ENCODE peak calls at places on chromosomes 3 and 15, in ten cellular contexts. One of them, this sample, is unnamed.

GRCh38 chr3:42762046-42762724 is 10.9 kb downstream of the CCDC13 start:
- DNase-seq in activated effector memory CD4-positive, alpha-beta T cell treated with Interleukin-2 at 50 U/mL for 16 hours: no peak
- DNase-seq in posterior cingulate gyrus: no peak
- DNase-seq in HuH-7.5: no peak
- DNase-seq in OCI-LY7: no peak
- DNase-seq in HEK293T: no peak
- DNase-seq in activated CD4-positive, CD25-positive, alpha-beta regulatory T cell treated with anti-CD3 and anti-CD28 coated beads, Interleukin-2, amount 50 U/mL, for 16 hours: no peak
- DNase-seq in NCI-H82: no peak
- DNase-seq in stromal cell of bone marrow: no peak
- DNase-seq in MG63: no peak
- DNase-seq in this sample: no peak

GRCh38 chr3:185766645-185767323 is 58.1 kb downstream of the IGF2BP2 start:
- DNase-seq in activated effector memory CD4-positive, alpha-beta T cell treated with Interleukin-2 at 50 U/mL for 16 hours: no peak
- DNase-seq in posterior cingulate gyrus: no peak
- DNase-seq in HuH-7.5: no peak
- DNase-seq in OCI-LY7: no peak
- DNase-seq in HEK293T: no peak
- DNase-seq in activated CD4-positive, CD25-positive, alpha-beta regulatory T cell treated with anti-CD3 and anti-CD28 coated beads, Interleukin-2, amount 50 U/mL, for 16 hours: no peak
- DNase-seq in NCI-H82: no peak
- DNase-seq in stromal cell of bone marrow: no peak
- DNase-seq in MG63: peak
- DNase-seq in this sample: no peak

GRCh38 chr3:64684715-64685261 is 3.0 kb downstream of the ADAMTS9 start:
- DNase-seq in activated effector memory CD4-positive, alpha-beta T cell treated with Interleukin-2 at 50 U/mL for 16 hours: no peak
- DNase-seq in posterior cingulate gyrus: no peak
- DNase-seq in HuH-7.5: no peak
- DNase-seq in OCI-LY7: no peak
- DNase-seq in HEK293T: peak
- DNase-seq in activated CD4-positive, CD25-positive, alpha-beta regulatory T cell treated with anti-CD3 and anti-CD28 coated beads, Interleukin-2, amount 50 U/mL, for 16 hours: no peak
- DNase-seq in NCI-H82: no peak
- DNase-seq in stromal cell of bone marrow: no peak
- DNase-seq in MG63: no peak
- DNase-seq in this sample: no peak

GRCh38 chr3:87796137-87796899 is 262.5 kb downstream of the CGGBP1 start:
- DNase-seq in activated effector memory CD4-positive, alpha-beta T cell treated with Interleukin-2 at 50 U/mL for 16 hours: no peak
- DNase-seq in posterior cingulate gyrus: no peak
- DNase-seq in HuH-7.5: no peak
- DNase-seq in OCI-LY7: no peak
- DNase-seq in HEK293T: no peak
- DNase-seq in activated CD4-positive, CD25-positive, alpha-beta regulatory T cell treated with anti-CD3 and anti-CD28 coated beads, Interleukin-2, amount 50 U/mL, for 16 hours: no peak
- DNase-seq in NCI-H82: no peak
- DNase-seq in stromal cell of bone marrow: no peak
- DNase-seq in MG63: no peak
- DNase-seq in this sample: no peak

GRCh38 chr15:68330911-68331310 is 53.4 kb downstream of the FEM1B start:
- DNase-seq in activated effector memory CD4-positive, alpha-beta T cell treated with Interleukin-2 at 50 U/mL for 16 hours: no peak
- DNase-seq in posterior cingulate gyrus: peak
- DNase-seq in HuH-7.5: no peak
- DNase-seq in OCI-LY7: no peak
- DNase-seq in HEK293T: no peak
- DNase-seq in activated CD4-positive, CD25-positive, alpha-beta regulatory T cell treated with anti-CD3 and anti-CD28 coated beads, Interleukin-2, amount 50 U/mL, for 16 hours: no peak
- DNase-seq in NCI-H82: no peak
- DNase-seq in stromal cell of bone marrow: no peak
- DNase-seq in MG63: no peak
- DNase-seq in this sample: no peak

GRCh38 chr15:34621675-34622074 is 38.2 kb upstream of the GOLGA8B start:
- DNase-seq in activated effector memory CD4-positive, alpha-beta T cell treated with Interleukin-2 at 50 U/mL for 16 hours: no peak
- DNase-seq in posterior cingulate gyrus: no peak
- DNase-seq in HuH-7.5: no peak
- DNase-seq in OCI-LY7: no peak
- DNase-seq in HEK293T: peak
- DNase-seq in activated CD4-positive, CD25-positive, alpha-beta regulatory T cell treated with anti-CD3 and anti-CD28 coated beads, Interleukin-2, amount 50 U/mL, for 16 hours: no peak
- DNase-seq in NCI-H82: peak
- DNase-seq in stromal cell of bone marrow: peak
- DNase-seq in MG63: no peak
- DNase-seq in this sample: no peak

GRCh38 chr3:32882603-32883025 is 64.8 kb downstream of the TRIM71 start:
- DNase-seq in activated effector memory CD4-positive, alpha-beta T cell treated with Interleukin-2 at 50 U/mL for 16 hours: no peak
- DNase-seq in posterior cingulate gyrus: no peak
- DNase-seq in HuH-7.5: no peak
- DNase-seq in OCI-LY7: no peak
- DNase-seq in HEK293T: no peak
- DNase-seq in activated CD4-positive, CD25-positive, alpha-beta regulatory T cell treated with anti-CD3 and anti-CD28 coated beads, Interleukin-2, amount 50 U/mL, for 16 hours: no peak
- DNase-seq in NCI-H82: no peak
- DNase-seq in stromal cell of bone marrow: no peak
- DNase-seq in MG63: no peak
- DNase-seq in this sample: no peak

GRCh38 chr3:32401541-32402052 is 9.9 kb downstream of the CMTM7 start:
- DNase-seq in activated effector memory CD4-positive, alpha-beta T cell treated with Interleukin-2 at 50 U/mL for 16 hours: peak
- DNase-seq in posterior cingulate gyrus: peak
- DNase-seq in HuH-7.5: peak
- DNase-seq in OCI-LY7: peak
- DNase-seq in HEK293T: peak
- DNase-seq in activated CD4-positive, CD25-positive, alpha-beta regulatory T cell treated with anti-CD3 and anti-CD28 coated beads, Interleukin-2, amount 50 U/mL, for 16 hours: no peak
- DNase-seq in NCI-H82: peak
- DNase-seq in stromal cell of bone marrow: peak
- DNase-seq in MG63: peak
- DNase-seq in this sample: peak

GRCh38 chr15:55766676-55767075 is 23.7 kb upstream of the PRTG start:
- DNase-seq in activated effector memory CD4-positive, alpha-beta T cell treated with Interleukin-2 at 50 U/mL for 16 hours: no peak
- DNase-seq in posterior cingulate gyrus: no peak
- DNase-seq in HuH-7.5: no peak
- DNase-seq in OCI-LY7: no peak
- DNase-seq in HEK293T: no peak
- DNase-seq in activated CD4-positive, CD25-positive, alpha-beta regulatory T cell treated with anti-CD3 and anti-CD28 coated beads, Interleukin-2, amount 50 U/mL, for 16 hours: no peak
- DNase-seq in NCI-H82: no peak
- DNase-seq in stromal cell of bone marrow: no peak
- DNase-seq in MG63: no peak
- DNase-seq in this sample: no peak

GRCh38 chr15:85624241-85624855 is 170.4 kb downstream of the KLHL25 start:
- DNase-seq in activated effector memory CD4-positive, alpha-beta T cell treated with Interleukin-2 at 50 U/mL for 16 hours: no peak
- DNase-seq in posterior cingulate gyrus: no peak
- DNase-seq in HuH-7.5: no peak
- DNase-seq in OCI-LY7: no peak
- DNase-seq in HEK293T: no peak
- DNase-seq in activated CD4-positive, CD25-positive, alpha-beta regulatory T cell treated with anti-CD3 and anti-CD28 coated beads, Interleukin-2, amount 50 U/mL, for 16 hours: no peak
- DNase-seq in NCI-H82: no peak
- DNase-seq in stromal cell of bone marrow: peak
- DNase-seq in MG63: no peak
- DNase-seq in this sample: no peak

This sample was measured in 8988T.